ENCODE peak calls at places on chromosomes 1 and 21, in seven cellular contexts. One of them, this sample, is unnamed.
A peak's percentile ranks its signal among the peaks of the same experiment; 100 is the strongest.

GRCh38 chr1:110085666-110086065 is 15.2 kb upstream of the ALX3 start:
- DNase-seq in neural progenitor cell: peak; percentile 44
- DNase-seq in PC-3: no peak
- DNase-seq in SJSA1: no peak
- DNase-seq in NB4: no peak
- DNase-seq in GM23248: no peak
- DNase-seq in bronchial epithelial cell: no peak
- DNase-seq in this sample: no peak

GRCh38 chr1:244329591-244330317 is 122.0 kb downstream of the ADSS2 start:
- DNase-seq in neural progenitor cell: no peak
- DNase-seq in PC-3: peak; percentile 76
- DNase-seq in SJSA1: no peak
- DNase-seq in NB4: no peak
- DNase-seq in GM23248: no peak
- DNase-seq in bronchial epithelial cell: peak; percentile 77
- DNase-seq in this sample: no peak

GRCh38 chr1:221335161-221336101 is 406.5 kb downstream of the DUSP10 start:
- DNase-seq in neural progenitor cell: peak; percentile 57
- DNase-seq in PC-3: peak; percentile 53
- DNase-seq in SJSA1: peak; percentile 97
- DNase-seq in NB4: peak; percentile 29
- DNase-seq in GM23248: peak; percentile 87
- DNase-seq in bronchial epithelial cell: peak; percentile 7
- DNase-seq in this sample: peak; percentile 33

GRCh38 chr1:33111965-33112364 is 31.0 kb downstream of the AZIN2 start:
- DNase-seq in neural progenitor cell: no peak
- DNase-seq in PC-3: peak; percentile 54
- DNase-seq in SJSA1: no peak
- DNase-seq in NB4: peak; percentile 55
- DNase-seq in GM23248: peak; percentile 48
- DNase-seq in bronchial epithelial cell: peak; percentile 53
- DNase-seq in this sample: peak; percentile 37

GRCh38 chr1:1132928-1133750 is 17.2 kb upstream of the C1orf159 start:
- DNase-seq in neural progenitor cell: no peak
- DNase-seq in PC-3: no peak
- DNase-seq in SJSA1: no peak
- DNase-seq in NB4: no peak
- DNase-seq in GM23248: no peak
- DNase-seq in bronchial epithelial cell: no peak
- DNase-seq in this sample: no peak

GRCh38 chr1:157117527-157118057 is 18.0 kb upstream of the ETV3L start:
- DNase-seq in neural progenitor cell: no peak
- DNase-seq in PC-3: no peak
- DNase-seq in SJSA1: no peak
- DNase-seq in NB4: peak; percentile 51
- DNase-seq in GM23248: no peak
- DNase-seq in bronchial epithelial cell: no peak
- DNase-seq in this sample: no peak

GRCh38 chr1:44239961-44240371 is 26.7 kb downstream of the DMAP1 start:
- DNase-seq in neural progenitor cell: no peak
- DNase-seq in PC-3: no peak
- DNase-seq in SJSA1: no peak
- DNase-seq in NB4: no peak
- DNase-seq in GM23248: peak; percentile 8
- DNase-seq in bronchial epithelial cell: no peak
- DNase-seq in this sample: no peak

GRCh38 chr1:54006508-54006907 is 11.5 kb downstream of the LDLRAD1 start:
- DNase-seq in neural progenitor cell: no peak
- DNase-seq in PC-3: no peak
- DNase-seq in SJSA1: no peak
- DNase-seq in NB4: no peak
- DNase-seq in GM23248: no peak
- DNase-seq in bronchial epithelial cell: no peak
- DNase-seq in this sample: no peak

DNA sequence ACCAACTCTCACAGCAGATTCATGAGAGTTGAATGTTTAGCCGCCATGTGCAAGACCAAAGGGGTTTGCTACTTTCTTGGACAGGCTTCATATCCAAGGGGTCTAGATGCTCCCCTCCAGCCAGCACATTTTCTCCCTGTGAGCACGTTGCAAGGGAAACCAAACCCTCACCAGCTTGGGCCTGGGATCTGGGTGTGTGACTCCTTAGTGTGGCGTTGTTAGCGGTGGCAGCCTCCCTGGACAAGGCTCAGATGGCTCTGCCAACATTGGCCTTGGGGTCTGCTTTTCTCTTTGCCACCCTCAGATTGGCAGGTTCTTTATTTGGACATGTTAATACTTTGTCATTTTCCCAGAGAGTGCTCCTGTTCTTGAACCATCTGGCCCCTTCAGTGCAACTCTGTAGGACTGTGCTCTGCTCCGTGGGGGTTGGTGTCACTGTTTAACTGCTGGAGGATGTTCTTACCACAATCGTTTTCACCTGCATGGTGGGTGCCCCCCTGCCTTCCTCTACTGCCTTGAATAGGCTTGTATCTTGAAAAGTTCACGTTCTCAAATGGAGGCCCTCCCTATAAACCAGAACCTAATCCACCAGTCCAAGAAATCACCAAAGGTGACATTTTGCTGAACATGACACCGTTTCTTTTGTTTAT is 13.4 kb downstream of the ABCG1 start:
- DNase-seq in neural progenitor cell: no peak
- DNase-seq in PC-3: no peak
- DNase-seq in SJSA1: no peak
- DNase-seq in NB4: no peak
- DNase-seq in GM23248: no peak
- DNase-seq in bronchial epithelial cell: no peak
- DNase-seq in this sample: peak; percentile 94
- H3K4me3 ChIP-seq in neural progenitor cell: no peak overlapping the region
- H3K4me3 ChIP-seq in PC-3: no peak overlapping the region
- H3K4me3 ChIP-seq in SJSA1: no peak overlapping the region
- H3K4me3 ChIP-seq in NB4: no peak overlapping the region
- H3K4me3 ChIP-seq in GM23248: no peak overlapping the region
- H3K4me3 ChIP-seq in bronchial epithelial cell: no peak overlapping the region
- H3K4me3 ChIP-seq in this sample: peak overlapping the region; percentile 32

DNA sequence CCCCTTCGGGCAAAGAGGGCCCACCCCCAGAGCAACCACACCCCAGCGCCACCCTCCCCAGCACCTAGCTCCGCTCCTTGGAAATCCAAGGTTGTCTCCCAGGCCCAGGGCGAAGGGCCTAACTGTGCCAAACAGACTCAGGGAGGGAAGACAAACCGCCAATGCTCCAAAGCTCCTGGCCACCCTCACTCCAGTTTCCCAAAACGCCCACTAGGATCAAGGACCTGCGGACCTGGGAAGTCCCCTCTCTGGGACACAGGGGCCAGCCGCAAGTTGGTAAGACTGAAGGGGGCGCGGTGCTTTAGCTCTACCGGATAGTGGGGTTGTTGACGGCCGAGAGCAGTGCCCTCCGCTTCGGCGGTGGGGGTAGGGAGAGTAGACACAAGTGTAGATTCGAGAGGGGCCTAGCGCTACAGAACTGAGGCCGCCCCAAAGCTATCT is 581 bp downstream of the IRF6 start:
- DNase-seq in neural progenitor cell: peak; percentile 39
- DNase-seq in PC-3: peak; percentile 34
- DNase-seq in SJSA1: no peak
- DNase-seq in NB4: no peak
- DNase-seq in GM23248: no peak
- DNase-seq in bronchial epithelial cell: peak; percentile 24
- DNase-seq in this sample: no peak
- H3K4me3 ChIP-seq in neural progenitor cell: peak overlapping the region; percentile 49
- H3K4me3 ChIP-seq in PC-3: peak overlapping the region; percentile 81
- H3K4me3 ChIP-seq in SJSA1: no peak overlapping the region
- H3K4me3 ChIP-seq in NB4: no peak overlapping the region
- H3K4me3 ChIP-seq in GM23248: peak overlapping the region; percentile 64
- H3K4me3 ChIP-seq in bronchial epithelial cell: peak overlapping the region; percentile 95
- H3K4me3 ChIP-seq in this sample: no peak overlapping the region

GRCh38 chr1:226708967-226709396 is 30.1 kb downstream of the ITPKB start:
- DNase-seq in neural progenitor cell: no peak
- DNase-seq in PC-3: no peak
- DNase-seq in SJSA1: no peak
- DNase-seq in NB4: no peak
- DNase-seq in GM23248: peak; percentile 7
- DNase-seq in bronchial epithelial cell: no peak
- DNase-seq in this sample: no peak

GRCh38 chr1:226706664-226707063 is 32.4 kb downstream of the ITPKB start:
- DNase-seq in neural progenitor cell: no peak
- DNase-seq in PC-3: no peak
- DNase-seq in SJSA1: no peak
- DNase-seq in NB4: peak; percentile 21
- DNase-seq in GM23248: no peak
- DNase-seq in bronchial epithelial cell: no peak
- DNase-seq in this sample: no peak

GRCh38 chr1:226709942-226710341 is 29.1 kb downstream of the ITPKB start:
- DNase-seq in neural progenitor cell: no peak
- DNase-seq in PC-3: no peak
- DNase-seq in SJSA1: no peak
- DNase-seq in NB4: no peak
- DNase-seq in GM23248: no peak
- DNase-seq in bronchial epithelial cell: peak; percentile 20
- DNase-seq in this sample: no peak

GRCh38 chr1:226710501-226710900 is 28.6 kb downstream of the ITPKB start:
- DNase-seq in neural progenitor cell: no peak
- DNase-seq in PC-3: no peak
- DNase-seq in SJSA1: no peak
- DNase-seq in NB4: no peak
- DNase-seq in GM23248: no peak
- DNase-seq in bronchial epithelial cell: peak; percentile 78
- DNase-seq in this sample: no peak

GRCh38 chr1:226708342-226708780 is 30.7 kb downstream of the ITPKB start:
- DNase-seq in neural progenitor cell: peak; percentile 37
- DNase-seq in PC-3: peak; percentile 63
- DNase-seq in SJSA1: no peak
- DNase-seq in NB4: peak; percentile 60
- DNase-seq in GM23248: peak; percentile 94
- DNase-seq in bronchial epithelial cell: peak; percentile 80
- DNase-seq in this sample: no peak
- H3K4me3 ChIP-seq in neural progenitor cell: no peak overlapping the region
- H3K4me3 ChIP-seq in PC-3: no peak overlapping the region
- H3K4me3 ChIP-seq in SJSA1: no peak overlapping the region
- H3K4me3 ChIP-seq in NB4: no peak overlapping the region
- H3K4me3 ChIP-seq in GM23248: no peak overlapping the region
- H3K4me3 ChIP-seq in bronchial epithelial cell: no peak overlapping the region
- H3K4me3 ChIP-seq in this sample: no peak overlapping the region

DNA sequence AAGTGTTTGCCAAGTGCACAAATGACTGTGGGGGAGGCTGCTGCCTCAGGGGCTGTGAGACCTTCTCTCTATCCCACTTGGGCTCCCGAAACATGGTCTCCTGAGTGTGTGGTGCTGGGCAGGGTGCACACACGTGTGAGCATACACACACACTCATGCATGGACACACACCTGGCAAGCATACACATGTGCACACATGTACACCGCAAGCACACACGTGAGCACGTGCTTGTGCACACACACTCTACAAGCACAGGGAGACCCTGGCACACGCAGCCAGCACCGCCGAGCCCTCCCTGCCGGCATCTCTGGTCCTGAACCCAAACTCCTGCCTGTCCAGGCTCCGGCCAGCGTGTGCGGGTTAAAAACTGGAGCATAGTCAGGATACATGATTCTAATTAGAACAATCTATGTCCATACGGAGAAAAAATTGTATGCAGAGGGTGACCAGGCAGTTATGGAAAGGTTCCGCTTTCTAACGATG is 79.4 kb upstream of the TTC34 start:
- DNase-seq in neural progenitor cell: no peak
- DNase-seq in PC-3: no peak
- DNase-seq in SJSA1: no peak
- DNase-seq in NB4: no peak
- DNase-seq in GM23248: no peak
- DNase-seq in bronchial epithelial cell: no peak
- DNase-seq in this sample: no peak
- H3K4me3 ChIP-seq in neural progenitor cell: no peak overlapping the region
- H3K4me3 ChIP-seq in PC-3: no peak overlapping the region
- H3K4me3 ChIP-seq in SJSA1: no peak overlapping the region
- H3K4me3 ChIP-seq in NB4: no peak overlapping the region
- H3K4me3 ChIP-seq in GM23248: no peak overlapping the region
- H3K4me3 ChIP-seq in bronchial epithelial cell: no peak overlapping the region
- H3K4me3 ChIP-seq in this sample: no peak overlapping the region

GRCh38 chr1:234214911-234215892 is 158.1 kb upstream of the COA6 start:
- DNase-seq in neural progenitor cell: peak; percentile 36
- DNase-seq in PC-3: no peak
- DNase-seq in SJSA1: no peak
- DNase-seq in NB4: no peak
- DNase-seq in GM23248: no peak
- DNase-seq in bronchial epithelial cell: peak; percentile 40
- DNase-seq in this sample: no peak

GRCh38 chr1:234217316-234217840 is 155.9 kb upstream of the COA6 start:
- DNase-seq in neural progenitor cell: no peak
- DNase-seq in PC-3: no peak
- DNase-seq in SJSA1: no peak
- DNase-seq in NB4: no peak
- DNase-seq in GM23248: no peak
- DNase-seq in bronchial epithelial cell: no peak
- DNase-seq in this sample: no peak

GRCh38 chr1:234214129-234214910 is 158.9 kb upstream of the COA6 start:
- DNase-seq in neural progenitor cell: peak; percentile 66
- DNase-seq in PC-3: peak; percentile 54
- DNase-seq in SJSA1: no peak
- DNase-seq in NB4: no peak
- DNase-seq in GM23248: peak; percentile 63
- DNase-seq in bronchial epithelial cell: peak; percentile 21
- DNase-seq in this sample: no peak

GRCh38 chr1:234218078-234218477 is 155.2 kb upstream of the COA6 start:
- DNase-seq in neural progenitor cell: no peak
- DNase-seq in PC-3: no peak
- DNase-seq in SJSA1: no peak
- DNase-seq in NB4: no peak
- DNase-seq in GM23248: no peak
- DNase-seq in bronchial epithelial cell: no peak
- DNase-seq in this sample: no peak

DNA sequence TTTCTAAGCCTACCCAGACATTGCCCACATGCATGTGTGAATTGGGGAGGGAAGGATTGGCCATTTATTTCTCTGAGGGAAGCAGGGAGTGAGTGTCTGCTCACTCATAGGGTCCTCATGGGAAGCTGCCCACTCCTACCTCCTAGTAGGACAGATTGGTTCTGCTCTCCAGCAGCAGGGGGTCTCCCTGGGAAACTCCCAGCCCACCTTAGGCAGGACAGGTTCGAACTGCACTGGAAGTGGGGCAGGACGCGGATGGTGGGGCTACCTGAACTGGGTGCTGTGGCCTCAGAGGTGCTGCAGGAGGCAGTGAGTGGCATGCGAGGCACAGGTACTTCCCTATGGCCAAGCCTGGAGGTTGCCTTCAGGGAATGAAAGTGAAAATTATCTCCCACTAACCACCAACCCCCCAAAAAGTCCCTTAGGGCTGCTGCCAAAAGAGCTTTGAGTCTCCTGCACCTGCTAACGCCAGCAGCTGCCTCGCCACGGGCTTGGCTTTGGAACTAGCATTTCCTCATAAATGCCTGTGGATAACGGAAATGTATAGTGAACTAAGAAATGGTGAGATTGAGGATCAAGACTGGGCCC is 157.0 kb upstream of the COA6 start:
- DNase-seq in neural progenitor cell: no peak
- DNase-seq in PC-3: no peak
- DNase-seq in SJSA1: no peak
- DNase-seq in NB4: no peak
- DNase-seq in GM23248: no peak
- DNase-seq in bronchial epithelial cell: no peak
- DNase-seq in this sample: no peak
- H3K4me3 ChIP-seq in neural progenitor cell: no peak overlapping the region
- H3K4me3 ChIP-seq in PC-3: no peak overlapping the region
- H3K4me3 ChIP-seq in SJSA1: no peak overlapping the region
- H3K4me3 ChIP-seq in NB4: no peak overlapping the region
- H3K4me3 ChIP-seq in GM23248: no peak overlapping the region
- H3K4me3 ChIP-seq in bronchial epithelial cell: no peak overlapping the region
- H3K4me3 ChIP-seq in this sample: no peak overlapping the region

This sample was measured in Jurkat, Clone E6-1.